ENCODE peak calls at places on chromosomes 5 and 9, in four cellular contexts. One of them, this sample, is unnamed.

GRCh38 chr5:168114444-168115017 is 176.9 kb upstream of the WWC1 start:
- DNase-seq in right lobe of liver: peak; percentile 66
- DNase-seq in dorsolateral prefrontal cortex: peak; percentile 40
- DNase-seq in cardiac fibroblast: peak; percentile 43
- DNase-seq in this sample: no peak

GRCh38 chr5:86861514-86861913 is 243.8 kb downstream of the COX7C start:
- DNase-seq in right lobe of liver: no peak
- DNase-seq in dorsolateral prefrontal cortex: no peak
- DNase-seq in cardiac fibroblast: no peak
- DNase-seq in this sample: no peak

GRCh38 chr5:95317687-95318086 is 32.8 kb upstream of the MCTP1 start:
- DNase-seq in right lobe of liver: no peak
- DNase-seq in dorsolateral prefrontal cortex: no peak
- DNase-seq in cardiac fibroblast: no peak
- DNase-seq in this sample: no peak

GRCh38 chr5:57303985-57304384 is 130.1 kb downstream of the GPBP1 start:
- DNase-seq in right lobe of liver: no peak
- DNase-seq in dorsolateral prefrontal cortex: no peak
- DNase-seq in cardiac fibroblast: no peak
- DNase-seq in this sample: no peak

GRCh38 chr9:6467006-6467625 is 54.1 kb downstream of the UHRF2 start:
- DNase-seq in right lobe of liver: no peak
- DNase-seq in dorsolateral prefrontal cortex: no peak
- DNase-seq in cardiac fibroblast: peak; percentile 17
- DNase-seq in this sample: no peak

GRCh38 chr5:52800394-52801213 is 12.9 kb downstream of the ITGA1 start:
- DNase-seq in right lobe of liver: peak; percentile 77
- DNase-seq in dorsolateral prefrontal cortex: peak; percentile 41
- DNase-seq in cardiac fibroblast: peak; percentile 65
- DNase-seq in this sample: no peak

GRCh38 chr5:138503487-138504270 is 38.4 kb downstream of the EGR1 start:
- DNase-seq in right lobe of liver: no peak
- DNase-seq in dorsolateral prefrontal cortex: no peak
- DNase-seq in cardiac fibroblast: peak; percentile 82
- DNase-seq in this sample: no peak

GRCh38 chr9:138115506-138115905 is 237.9 kb downstream of the CACNA1B start:
- DNase-seq in right lobe of liver: no peak
- DNase-seq in dorsolateral prefrontal cortex: no peak
- DNase-seq in cardiac fibroblast: no peak
- DNase-seq in this sample: no peak

GRCh38 chr5:120367896-120368634 is 96.0 kb upstream of the PRR16 start:
- DNase-seq in right lobe of liver: no peak
- DNase-seq in dorsolateral prefrontal cortex: no peak
- DNase-seq in cardiac fibroblast: no peak
- DNase-seq in this sample: no peak

GRCh38 chr5:157100140-157100679 is 8.6 kb downstream of the HAVCR2 start:
- DNase-seq in right lobe of liver: peak; percentile 23
- DNase-seq in dorsolateral prefrontal cortex: no peak
- DNase-seq in cardiac fibroblast: peak; percentile 61
- DNase-seq in this sample: no peak

GRCh38 chr9:126528111-126528510 is 85.6 kb upstream of the LMX1B start:
- DNase-seq in right lobe of liver: no peak
- DNase-seq in dorsolateral prefrontal cortex: no peak
- DNase-seq in cardiac fibroblast: no peak
- DNase-seq in this sample: no peak

GRCh38 chr9:34385561-34386230 is 9.0 kb upstream of the MYORG start:
- DNase-seq in right lobe of liver: no peak
- DNase-seq in dorsolateral prefrontal cortex: no peak
- DNase-seq in cardiac fibroblast: no peak
- DNase-seq in this sample: no peak

GRCh38 chr5:172490739-172491461 is 36.6 kb upstream of the SH3PXD2B start:
- DNase-seq in right lobe of liver: no peak
- DNase-seq in dorsolateral prefrontal cortex: no peak
- DNase-seq in cardiac fibroblast: no peak
- DNase-seq in this sample: no peak

GRCh38 chr9:131402073-131402472 is 8.2 kb downstream of the PRRC2B start:
- DNase-seq in right lobe of liver: no peak
- DNase-seq in dorsolateral prefrontal cortex: no peak
- DNase-seq in cardiac fibroblast: no peak
- DNase-seq in this sample: no peak

GRCh38 chr9:131361202-131361833 is 32.6 kb upstream of the PRRC2B start:
- DNase-seq in right lobe of liver: no peak
- DNase-seq in dorsolateral prefrontal cortex: no peak
- DNase-seq in cardiac fibroblast: no peak
- DNase-seq in this sample: no peak

GRCh38 chr5:59174248-59174844 is 591.5 kb downstream of the RAB3C start:
- DNase-seq in right lobe of liver: no peak
- DNase-seq in dorsolateral prefrontal cortex: no peak
- DNase-seq in cardiac fibroblast: peak; percentile 92
- DNase-seq in this sample: peak; percentile 59

GRCh38 chr9:6819112-6819511 is 61.3 kb downstream of the KDM4C start:
- DNase-seq in right lobe of liver: no peak
- DNase-seq in dorsolateral prefrontal cortex: no peak
- DNase-seq in cardiac fibroblast: no peak
- DNase-seq in this sample: no peak

GRCh38 chr9:72888032-72888431 is 64.8 kb downstream of the ALDH1A1 start:
- DNase-seq in right lobe of liver: no peak
- DNase-seq in dorsolateral prefrontal cortex: no peak
- DNase-seq in cardiac fibroblast: no peak
- DNase-seq in this sample: no peak

GRCh38 chr5:143527808-143528207 is 124.3 kb upstream of the NR3C1 start:
- DNase-seq in right lobe of liver: no peak
- DNase-seq in dorsolateral prefrontal cortex: no peak
- DNase-seq in cardiac fibroblast: no peak
- DNase-seq in this sample: no peak

GRCh38 chr5:71937906-71938698 is 169.2 kb upstream of the MAP1B start:
- DNase-seq in right lobe of liver: no peak
- DNase-seq in dorsolateral prefrontal cortex: peak; percentile 79
- DNase-seq in cardiac fibroblast: no peak
- DNase-seq in this sample: no peak

GRCh38 chr9:38057416-38058195 is 11.4 kb downstream of the SHB start:
- DNase-seq in right lobe of liver: no peak
- DNase-seq in dorsolateral prefrontal cortex: no peak
- DNase-seq in cardiac fibroblast: no peak
- DNase-seq in this sample: no peak

GRCh38 chr5:116492776-116493175 is 81.8 kb downstream of the SEMA6A start:
- DNase-seq in right lobe of liver: no peak
- DNase-seq in dorsolateral prefrontal cortex: no peak
- DNase-seq in cardiac fibroblast: peak; percentile 7
- DNase-seq in this sample: no peak

GRCh38 chr5:96616801-96617200 is 45.4 kb upstream of the CAST start:
- DNase-seq in right lobe of liver: no peak
- DNase-seq in dorsolateral prefrontal cortex: no peak
- DNase-seq in cardiac fibroblast: no peak
- DNase-seq in this sample: no peak

GRCh38 chr5:162163663-162164062 is 96.1 kb downstream of the GABRG2 start:
- DNase-seq in right lobe of liver: no peak
- DNase-seq in dorsolateral prefrontal cortex: no peak
- DNase-seq in cardiac fibroblast: no peak
- DNase-seq in this sample: no peak

GRCh38 chr9:129486496-129487306 is 134.2 kb downstream of the C9orf50 start:
- DNase-seq in right lobe of liver: peak; percentile 86
- DNase-seq in dorsolateral prefrontal cortex: no peak
- DNase-seq in cardiac fibroblast: peak; percentile 82
- DNase-seq in this sample: no peak

GRCh38 chr5:158485604-158486081 is 614.1 kb downstream of the EBF1 start:
- DNase-seq in right lobe of liver: no peak
- DNase-seq in dorsolateral prefrontal cortex: no peak
- DNase-seq in cardiac fibroblast: no peak
- DNase-seq in this sample: no peak

GRCh38 chr5:168978015-168978414 is 322.9 kb downstream of the SLIT3 start:
- DNase-seq in right lobe of liver: no peak
- DNase-seq in dorsolateral prefrontal cortex: no peak
- DNase-seq in cardiac fibroblast: peak; percentile 82
- DNase-seq in this sample: peak; percentile 21

GRCh38 chr5:21140987-21141386 is 1153.0 kb upstream of the CDH18 start:
- DNase-seq in right lobe of liver: no peak
- DNase-seq in dorsolateral prefrontal cortex: no peak
- DNase-seq in cardiac fibroblast: no peak
- DNase-seq in this sample: no peak

GRCh38 chr5:150672237-150672883 is 11.3 kb downstream of the MYOZ3 start:
- DNase-seq in right lobe of liver: peak; percentile 55
- DNase-seq in dorsolateral prefrontal cortex: no peak
- DNase-seq in cardiac fibroblast: peak; percentile 28
- DNase-seq in this sample: no peak

GRCh38 chr5:74647096-74647495 is 6.6 kb upstream of the ENC1 start:
- DNase-seq in right lobe of liver: no peak
- DNase-seq in dorsolateral prefrontal cortex: no peak
- DNase-seq in cardiac fibroblast: no peak
- DNase-seq in this sample: no peak

GRCh38 chr5:152376871-152377270 is 28.2 kb downstream of the NMUR2 start:
- DNase-seq in right lobe of liver: no peak
- DNase-seq in dorsolateral prefrontal cortex: no peak
- DNase-seq in cardiac fibroblast: no peak
- DNase-seq in this sample: no peak

GRCh38 chr5:6286404-6286803 is 91.9 kb downstream of the MED10 start:
- DNase-seq in right lobe of liver: no peak
- DNase-seq in dorsolateral prefrontal cortex: no peak
- DNase-seq in cardiac fibroblast: no peak
- DNase-seq in this sample: no peak

GRCh38 chr9:135069556-135070197 is 17.8 kb upstream of the OLFM1 start:
- DNase-seq in right lobe of liver: peak; percentile 3
- DNase-seq in dorsolateral prefrontal cortex: no peak
- DNase-seq in cardiac fibroblast: no peak
- DNase-seq in this sample: no peak

GRCh38 chr9:88741335-88741734 is 206.4 kb downstream of the NXNL2 start:
- DNase-seq in right lobe of liver: no peak
- DNase-seq in dorsolateral prefrontal cortex: no peak
- DNase-seq in cardiac fibroblast: no peak
- DNase-seq in this sample: no peak

GRCh38 chr9:118268046-118268445 is 563.8 kb downstream of the TLR4 start:
- DNase-seq in right lobe of liver: no peak
- DNase-seq in dorsolateral prefrontal cortex: no peak
- DNase-seq in cardiac fibroblast: no peak
- DNase-seq in this sample: no peak

GRCh38 chr5:93511445-93511844 is 69.6 kb downstream of the NR2F1-AS1 start:
- DNase-seq in right lobe of liver: no peak
- DNase-seq in dorsolateral prefrontal cortex: no peak
- DNase-seq in cardiac fibroblast: no peak
- DNase-seq in this sample: no peak

DNA sequence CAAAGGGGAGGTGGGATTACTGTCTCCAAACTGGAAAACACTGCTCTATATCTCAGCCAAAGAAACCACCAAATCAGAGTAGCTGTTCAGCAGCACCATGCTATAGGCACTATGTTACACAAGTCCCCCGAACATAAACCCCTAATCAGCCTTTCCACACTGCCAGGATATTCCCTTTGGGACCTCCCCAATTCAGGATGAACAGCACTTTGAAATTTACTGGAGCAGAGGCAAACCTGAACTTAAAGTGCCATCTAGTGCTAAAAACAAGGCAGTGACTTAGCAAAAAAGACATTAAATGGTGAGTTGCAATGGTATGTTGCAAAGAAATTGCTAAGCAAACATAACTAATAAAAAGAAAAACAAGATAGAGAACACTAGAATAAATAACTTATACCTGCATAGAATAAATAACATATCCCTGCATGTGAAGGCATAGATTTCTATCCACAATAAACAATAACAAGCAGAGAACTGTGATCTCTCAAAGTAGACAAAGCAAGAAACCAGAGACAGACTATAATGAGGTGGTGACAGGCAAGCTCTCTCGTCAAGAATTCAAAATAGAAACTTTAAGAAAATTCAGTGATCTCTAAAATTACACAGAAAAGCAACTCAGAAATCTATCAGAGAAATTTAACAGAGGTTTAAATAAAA is 584.4 kb upstream of the ACO1 start:
- DNase-seq in right lobe of liver: no peak
- DNase-seq in dorsolateral prefrontal cortex: no peak
- DNase-seq in cardiac fibroblast: peak; percentile 64
- DNase-seq in this sample: no peak
- TF ChIP-seq CTCF in right lobe of liver: peak; percentile 30
- TF ChIP-seq CTCF in dorsolateral prefrontal cortex: no peak
- TF ChIP-seq CTCF in cardiac fibroblast: peak; percentile 59
- TF ChIP-seq CTCF in this sample: no peak

GRCh38 chr5:1493941-1494340 is 29.8 kb downstream of the LPCAT1 start:
- DNase-seq in right lobe of liver: no peak
- DNase-seq in dorsolateral prefrontal cortex: no peak
- DNase-seq in cardiac fibroblast: no peak
- DNase-seq in this sample: no peak

GRCh38 chr5:1494780-1495524 is 28.8 kb downstream of the LPCAT1 start:
- DNase-seq in right lobe of liver: peak; percentile 75
- DNase-seq in dorsolateral prefrontal cortex: no peak
- DNase-seq in cardiac fibroblast: no peak
- DNase-seq in this sample: no peak

GRCh38 chr5:1492757-1493156 is 31.0 kb downstream of the LPCAT1 start:
- DNase-seq in right lobe of liver: no peak
- DNase-seq in dorsolateral prefrontal cortex: no peak
- DNase-seq in cardiac fibroblast: no peak
- DNase-seq in this sample: no peak

GRCh38 chr5:1495525-1495897 is 28.2 kb downstream of the LPCAT1 start:
- DNase-seq in right lobe of liver: no peak
- DNase-seq in dorsolateral prefrontal cortex: no peak
- DNase-seq in cardiac fibroblast: no peak
- DNase-seq in this sample: no peak

GRCh38 chr5:1493413-1493812 is 30.3 kb downstream of the LPCAT1 start:
- DNase-seq in right lobe of liver: no peak
- DNase-seq in dorsolateral prefrontal cortex: no peak
- DNase-seq in cardiac fibroblast: no peak
- DNase-seq in this sample: no peak
- H3K4me3 ChIP-seq in right lobe of liver: no peak overlapping the region
- H3K4me3 ChIP-seq in dorsolateral prefrontal cortex: no peak overlapping the region
- H3K4me3 ChIP-seq in cardiac fibroblast: no peak overlapping the region
- H3K4me3 ChIP-seq in this sample: no peak overlapping the region

GRCh38 chr9:4327504-4328191 is 27.8 kb upstream of the GLIS3 start:
- DNase-seq in right lobe of liver: no peak
- DNase-seq in dorsolateral prefrontal cortex: no peak
- DNase-seq in cardiac fibroblast: peak; percentile 54
- DNase-seq in this sample: no peak
- TF ChIP-seq CTCF in right lobe of liver: no peak
- TF ChIP-seq CTCF in dorsolateral prefrontal cortex: no peak
- TF ChIP-seq CTCF in cardiac fibroblast: peak; percentile 6
- TF ChIP-seq CTCF in this sample: no peak

GRCh38 chr9:114950761-114951160 is 20.4 kb upstream of the TNFSF8 start:
- DNase-seq in right lobe of liver: no peak
- DNase-seq in dorsolateral prefrontal cortex: no peak
- DNase-seq in cardiac fibroblast: no peak
- DNase-seq in this sample: no peak
- H3K4me3 ChIP-seq in right lobe of liver: no peak overlapping the region
- H3K4me3 ChIP-seq in dorsolateral prefrontal cortex: no peak overlapping the region
- H3K4me3 ChIP-seq in cardiac fibroblast: no peak overlapping the region
- H3K4me3 ChIP-seq in this sample: no peak overlapping the region

GRCh38 chr5:32851774-32852173 is 140.7 kb downstream of the NPR3 start:
- DNase-seq in right lobe of liver: no peak
- DNase-seq in dorsolateral prefrontal cortex: no peak
- DNase-seq in cardiac fibroblast: no peak
- DNase-seq in this sample: no peak

GRCh38 chr5:32854473-32854872 is 143.4 kb downstream of the NPR3 start:
- DNase-seq in right lobe of liver: no peak
- DNase-seq in dorsolateral prefrontal cortex: no peak
- DNase-seq in cardiac fibroblast: no peak
- DNase-seq in this sample: no peak

GRCh38 chr5:32848681-32849080 is 137.6 kb downstream of the NPR3 start:
- DNase-seq in right lobe of liver: no peak
- DNase-seq in dorsolateral prefrontal cortex: no peak
- DNase-seq in cardiac fibroblast: peak; percentile 24
- DNase-seq in this sample: no peak

GRCh38 chr5:32850792-32851191 is 139.7 kb downstream of the NPR3 start:
- DNase-seq in right lobe of liver: no peak
- DNase-seq in dorsolateral prefrontal cortex: no peak
- DNase-seq in cardiac fibroblast: no peak
- DNase-seq in this sample: no peak

GRCh38 chr5:32852535-32852934 is 141.4 kb downstream of the NPR3 start:
- DNase-seq in right lobe of liver: peak; percentile 15
- DNase-seq in dorsolateral prefrontal cortex: no peak
- DNase-seq in cardiac fibroblast: peak; percentile 51
- DNase-seq in this sample: peak; percentile 53
- TF ChIP-seq CTCF in right lobe of liver: peak; percentile 52
- TF ChIP-seq CTCF in dorsolateral prefrontal cortex: no peak
- TF ChIP-seq CTCF in cardiac fibroblast: peak; percentile 50
- TF ChIP-seq CTCF in this sample: peak; percentile 16